ENCODE peak calls at places on chromosomes 16 and 17, in four cellular contexts. One of them, this sample, is unnamed. For H3K27me3, the result is how much of the 10 kb centered on the place peaks cover.

GRCh38 chr17:17711708-17712141 is 30.5 kb downstream of the RAI1 start:
- DNase-seq in dorsolateral prefrontal cortex: no peak
- DNase-seq in DND-41: no peak
- DNase-seq in fibroblast of lung: peak
- DNase-seq in this sample: no peak

GRCh38 chr17:77449908-77450741 is 309.4 kb downstream of the SEC14L1 start:
- DNase-seq in dorsolateral prefrontal cortex: peak
- DNase-seq in fibroblast of lung: peak
- DNase-seq in DND-41: peak
- DNase-seq in this sample: no peak

GRCh38 chr17:13114601-13115024 is 96.8 kb upstream of the ELAC2 start:
- DNase-seq in dorsolateral prefrontal cortex: no peak
- DNase-seq in DND-41: peak
- DNase-seq in fibroblast of lung: peak
- DNase-seq in this sample: no peak

GRCh38 chr17:83010323-83011200 is 68.8 kb upstream of the METRNL start:
- DNase-seq in DND-41: no peak
- DNase-seq in fibroblast of lung: peak
- DNase-seq in dorsolateral prefrontal cortex: no peak
- DNase-seq in this sample: no peak

GRCh38 chr16:31354394-31355291 is at the start of gene ITGAX:
- DNase-seq in DND-41: peak
- DNase-seq in fibroblast of lung: peak
- DNase-seq in dorsolateral prefrontal cortex: peak
- DNase-seq in this sample: peak

GRCh38 chr17:35973333-35974260 is 7.7 kb downstream of the CCL16 start:
- DNase-seq in dorsolateral prefrontal cortex: no peak
- DNase-seq in DND-41: no peak
- DNase-seq in fibroblast of lung: peak
- DNase-seq in this sample: no peak

GRCh38 chr16:3088925-3089716 is 10.0 kb downstream of the ZSCAN10 start:
- DNase-seq in fibroblast of lung: no peak
- DNase-seq in DND-41: no peak
- DNase-seq in dorsolateral prefrontal cortex: no peak
- DNase-seq in this sample: no peak

GRCh38 chr16:85055503-85056210 is 28.1 kb downstream of the KIAA0513 start:
- DNase-seq in dorsolateral prefrontal cortex: peak
- DNase-seq in DND-41: peak
- DNase-seq in fibroblast of lung: peak
- DNase-seq in this sample: no peak

GRCh38 chr17:45346255-45347015 is 29.6 kb upstream of the MAP3K14 start:
- DNase-seq in dorsolateral prefrontal cortex: no peak
- DNase-seq in fibroblast of lung: peak
- DNase-seq in DND-41: no peak
- DNase-seq in this sample: no peak
- TF ChIP-seq CTCF in dorsolateral prefrontal cortex: no peak
- TF ChIP-seq CTCF in fibroblast of lung: no peak
- TF ChIP-seq CTCF in DND-41: no peak
- TF ChIP-seq CTCF in this sample: no peak

DNA sequence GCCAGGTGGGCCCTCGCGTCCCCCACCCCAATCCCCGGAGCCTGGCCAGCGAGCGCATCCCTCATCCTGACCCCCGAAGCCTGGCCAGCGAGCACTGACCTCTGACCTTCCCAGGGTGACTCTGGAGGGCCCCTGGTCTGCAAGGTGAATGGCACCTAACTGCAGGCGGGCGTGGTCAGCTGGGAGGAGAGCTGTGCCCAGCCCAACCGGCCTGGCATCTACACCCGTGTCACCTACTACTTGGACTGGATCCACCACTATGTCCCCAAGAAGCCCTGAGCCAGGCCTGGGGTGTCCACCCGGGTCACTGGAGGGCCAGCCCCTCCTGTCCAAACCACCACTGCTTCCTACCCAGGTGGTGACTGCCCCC is 2.3 kb downstream of the TPSD1 start:
- DNase-seq in DND-41: no peak
- DNase-seq in dorsolateral prefrontal cortex: no peak
- DNase-seq in fibroblast of lung: no peak
- DNase-seq in this sample: no peak
- H3K27me3 ChIP-seq in DND-41: under half
- H3K27me3 ChIP-seq in dorsolateral prefrontal cortex: under half
- H3K27me3 ChIP-seq in fibroblast of lung: under half
- H3K27me3 ChIP-seq in this sample: under half

DNA sequence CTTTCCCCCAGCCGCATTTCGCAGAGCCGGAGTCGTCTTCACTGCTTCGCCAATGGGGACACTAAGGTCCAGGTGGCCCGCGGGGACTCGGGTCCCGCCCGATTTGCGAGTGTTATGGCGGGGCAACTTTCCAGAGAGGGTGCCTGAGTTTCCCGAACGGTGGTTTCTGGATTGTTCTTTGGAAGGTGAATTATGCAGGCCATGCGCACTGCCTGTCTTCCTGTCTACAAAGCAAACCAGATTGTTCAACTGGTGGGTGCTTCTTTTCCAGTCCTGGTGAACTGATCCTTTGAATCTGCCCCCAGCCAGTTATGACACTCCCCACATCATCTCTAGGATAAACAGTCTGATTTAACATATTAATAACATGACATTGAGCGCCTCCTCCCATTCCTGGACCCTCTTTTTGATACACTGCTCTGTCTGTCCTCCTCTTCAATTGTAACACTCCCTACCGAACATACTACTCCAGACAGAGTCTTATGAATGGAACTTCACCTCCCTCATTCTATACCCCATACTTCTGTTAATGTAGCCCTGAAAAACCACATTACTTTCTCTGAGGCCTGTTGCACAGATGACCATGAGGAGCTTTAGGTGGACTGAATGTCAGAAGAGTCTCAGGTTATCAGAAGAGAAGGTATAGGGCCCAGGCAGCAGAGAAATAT is 159.0 kb downstream of the RAB11FIP4 start:
- DNase-seq in DND-41: no peak
- DNase-seq in dorsolateral prefrontal cortex: peak
- DNase-seq in fibroblast of lung: peak
- DNase-seq in this sample: no peak
- TF ChIP-seq CTCF in DND-41: no peak
- TF ChIP-seq CTCF in dorsolateral prefrontal cortex: no peak
- TF ChIP-seq CTCF in fibroblast of lung: no peak
- TF ChIP-seq CTCF in this sample: no peak

DNA sequence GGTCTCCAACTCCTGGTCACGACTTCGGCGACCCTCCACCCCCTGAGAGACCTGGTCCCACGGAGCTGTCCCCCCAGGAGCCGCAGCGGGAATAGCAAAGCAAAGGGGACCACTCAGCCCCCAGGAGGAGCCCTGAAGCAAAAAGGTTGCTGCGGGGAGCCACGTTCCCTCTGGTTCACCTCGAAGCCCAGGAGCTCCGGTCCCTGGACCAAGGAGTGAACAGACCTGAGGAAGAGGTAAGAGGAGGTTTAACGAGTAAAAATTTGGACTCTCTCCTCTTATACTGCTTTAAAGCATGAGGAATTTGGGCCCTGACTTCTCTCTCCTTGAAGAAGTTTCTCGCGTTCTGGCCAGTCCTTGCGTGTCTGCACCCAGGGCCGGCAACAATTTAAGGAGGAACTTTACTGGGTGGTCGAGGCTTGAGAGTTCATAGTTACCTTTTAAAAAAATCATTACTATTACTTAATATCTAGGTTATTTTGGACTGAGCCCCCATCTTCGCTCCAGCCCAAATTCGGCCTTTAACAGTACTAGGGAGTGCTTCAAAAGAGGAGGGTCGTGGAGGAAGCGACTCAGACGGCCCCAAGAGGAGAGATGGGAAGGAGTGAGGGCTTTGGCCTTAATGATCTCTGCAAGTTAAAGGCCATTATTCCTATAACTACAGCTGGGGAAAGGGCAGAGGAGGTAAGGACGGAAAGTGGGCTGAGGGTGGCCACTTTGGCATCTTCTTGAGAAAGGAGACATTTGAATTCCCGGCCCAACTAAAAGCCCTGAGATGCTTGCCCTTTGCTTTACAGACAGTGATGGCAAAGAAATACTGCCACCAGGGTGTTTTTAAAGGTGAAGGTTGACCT is 16.9 kb upstream of the HOXB9 start:
- DNase-seq in fibroblast of lung: no peak
- DNase-seq in dorsolateral prefrontal cortex: no peak
- DNase-seq in DND-41: no peak
- DNase-seq in this sample: no peak
- H3K27me3 ChIP-seq in fibroblast of lung: half or more
- H3K27me3 ChIP-seq in dorsolateral prefrontal cortex: half or more
- H3K27me3 ChIP-seq in DND-41: under half
- H3K27me3 ChIP-seq in this sample: under half